ENCODE peak calls at places on chromosomes 2 and 18, in ten cellular contexts. P is left colon; D is AG04450; U is adrenal gland; T is C1 segment of cervical spinal cord; Z is lower leg skin; X is fibroblast of lung; F is stimulated activated CD4-positive, alpha-beta T cell treated with anti-CD3 and anti-CD28 coated beads, Interleukin-4, amount 100 ng/mL, for 1 hour; I is amniotic stem cell; V is immature natural killer cell. H is an unnamed sample.

GRCh38 chr2:218952160-218952559 is 7.3 kb upstream of the CDK5R2 start:
- DNase-seq in P (no peak), D (no peak), U (no peak), T (no peak), Z (no peak), X (no peak), F (no peak), I (no peak), V (no peak), H (no peak)

GRCh38 chr2:85797959-85798358 is 44.2 kb downstream of the ATOH8 start:
- DNase-seq in P (no peak), D (no peak), U (no peak), T (no peak), Z (no peak), X (no peak), F (no peak), I (no peak), V (no peak), H (no peak)

GRCh38 chr2:217797661-217798069 is 205.1 kb downstream of the TNS1 start:
- DNase-seq in P (peak; percentile 31), D (no peak), U (no peak), T (no peak), Z (peak; percentile 36), X (peak; percentile 30), F (no peak), I (no peak), V (no peak), H (peak; percentile 6)

GRCh38 chr2:198545411-198545810 is 741.0 kb downstream of the PLCL1 start:
- DNase-seq in P (no peak), D (no peak), U (no peak), T (no peak), Z (no peak), X (peak; percentile 2), F (no peak), I (no peak), V (no peak), H (no peak)

GRCh38 chr2:64405476-64406406 is 48.2 kb upstream of the LGALSL start:
- DNase-seq in P (peak; percentile 41), D (no peak), U (peak; percentile 66), T (no peak), Z (peak; percentile 43), X (peak; percentile 67), F (no peak), I (no peak), V (no peak), H (no peak)

GRCh38 chr2:96769816-96770215 is 9.1 kb downstream of the CNNM4 start:
- DNase-seq in P (peak; percentile 82), D (no peak), U (peak; percentile 33), T (peak; percentile 76), Z (peak; percentile 68), X (no peak), F (no peak), I (no peak), V (no peak), H (no peak)

GRCh38 chr2:208148803-208149202 is 2.8 kb upstream of the CRYGB start:
- DNase-seq in P (no peak), D (no peak), U (no peak), T (no peak), Z (no peak), X (no peak), F (no peak), I (no peak), V (no peak), H (no peak)

GRCh38 chr2:30664761-30665358 is 142.4 kb downstream of the CAPN13 start:
- DNase-seq in P (no peak), D (peak; percentile 87), U (no peak), T (no peak), Z (peak; percentile 32), X (peak; percentile 98), F (no peak), I (peak; percentile 90), V (no peak), H (no peak)

GRCh38 chr2:240704651-240705050 is 13.0 kb downstream of the AQP12A start:
- DNase-seq in P (no peak), D (no peak), U (no peak), T (no peak), Z (no peak), X (no peak), F (peak; percentile 36), I (no peak), V (no peak), H (no peak)

GRCh38 chr2:25424426-25425028 is 82.8 kb upstream of the DNMT3A start:
- DNase-seq in P (no peak), D (no peak), U (no peak), T (no peak), Z (no peak), X (no peak), F (no peak), I (no peak), V (no peak), H (no peak)

GRCh38 chr2:112075490-112076260 is 20.6 kb downstream of the TMEM87B start:
- DNase-seq in P (no peak), D (no peak), U (no peak), T (no peak), Z (no peak), X (peak; percentile 77), F (no peak), I (no peak), V (no peak), H (no peak)

GRCh38 chr18:33459612-33460011 is 19.1 kb upstream of the CCDC178 start:
- DNase-seq in P (no peak), D (no peak), U (no peak), T (no peak), Z (no peak), X (no peak), F (no peak), I (no peak), V (no peak), H (no peak)

GRCh38 chr2:217816396-217816869 is 186.4 kb downstream of the TNS1 start:
- DNase-seq in P (peak; percentile 49), D (no peak), U (peak; percentile 71), T (no peak), Z (no peak), X (no peak), F (no peak), I (no peak), V (no peak), H (no peak)

GRCh38 chr2:57450170-57450569 is 596.4 kb upstream of the VRK2 start:
- DNase-seq in P (no peak), D (no peak), U (no peak), T (no peak), Z (no peak), X (peak; percentile 6), F (no peak), I (no peak), V (no peak), H (no peak)

GRCh38 chr2:113169002-113169530 is 4.7 kb upstream of the PSD4 start:
- DNase-seq in P (no peak), D (no peak), U (no peak), T (no peak), Z (no peak), X (no peak), F (no peak), I (no peak), V (peak; percentile 52), H (peak; percentile 40)